ENCODE peak calls at places on chromosomes 11 and 22, in ten cellular contexts. U is stimulated activated CD4-positive, alpha-beta T cell treated with anti-CD3 and anti-CD28 coated beads, Interleukin-1b, Interleukin-23, amount 100 ng/mL, for 48 hours; M is uterus; H is NCI-H774; L is HTR-8/SVneo; T is stromal cell of bone marrow; B is substantia nigra; J is posterior vena cava; Y is lower lobe of right lung; P is choroid plexus epithelial cell. F is an unnamed sample.

GRCh38 chr11:46435679-46436078 is 44.1 kb upstream of the CHRM4 start:
- DNase-seq in U (no peak), M (no peak), H (no peak), L (no peak), T (no peak), B (no peak), J (no peak), Y (no peak), P (no peak), F (no peak)

GRCh38 chr22:20239951-20240773 is 28.0 kb downstream of the RTN4R start:
- DNase-seq in U (no peak), M (peak), H (no peak), L (no peak), T (no peak), B (peak), J (no peak), Y (no peak), P (peak), F (no peak)

GRCh38 chr11:48210052-48210451 is 6.6 kb upstream of the OR4B1 start:
- DNase-seq in U (no peak), M (no peak), H (no peak), L (no peak), T (no peak), B (no peak), J (no peak), Y (no peak), P (peak), F (no peak)

GRCh38 chr11:18245396-18245795 is 3.1 kb downstream of the SAA2 start:
- DNase-seq in U (no peak), M (no peak), H (no peak), L (no peak), T (peak), B (no peak), J (no peak), Y (no peak), P (no peak), F (no peak)

GRCh38 chr11:13384837-13385417 is 78.1 kb downstream of the BTBD10 start:
- DNase-seq in U (peak), M (no peak), H (no peak), L (peak), T (peak), B (no peak), J (no peak), Y (no peak), P (peak), F (no peak)

GRCh38 chr11:84250834-84251613 is 964.9 kb upstream of the CCDC90B start:
- DNase-seq in U (no peak), M (no peak), H (peak), L (no peak), T (no peak), B (no peak), J (no peak), Y (no peak), P (no peak), F (no peak)

GRCh38 chr11:116993599-116993998 is 104.6 kb downstream of the SIK3 start:
- DNase-seq in U (no peak), M (no peak), H (no peak), L (no peak), T (no peak), B (peak), J (no peak), Y (no peak), P (peak), F (peak)

GRCh38 chr11:123537726-123538125 is 107.7 kb downstream of the GRAMD1B start:
- DNase-seq in U (no peak), M (no peak), H (no peak), L (no peak), T (no peak), B (no peak), J (no peak), Y (no peak), P (no peak), F (no peak)

GRCh38 chr11:102081313-102081712 is 28.9 kb upstream of the YAP1 start:
- DNase-seq in U (no peak), M (no peak), H (no peak), L (no peak), T (no peak), B (no peak), J (no peak), Y (no peak), P (no peak), F (no peak)

GRCh38 chr22:38657248-38657909 is 941 bp downstream of the CBY1 start:
- DNase-seq in U (peak), M (no peak), H (no peak), L (peak), T (no peak), B (no peak), J (no peak), Y (no peak), P (peak), F (no peak)

GRCh38 chr11:21625982-21626381 is 566.9 kb upstream of the ANO5 start:
- DNase-seq in U (no peak), M (no peak), H (no peak), L (no peak), T (no peak), B (no peak), J (peak), Y (no peak), P (no peak), F (no peak)

GRCh38 chr11:71420455-71421241 is 27.5 kb downstream of the DHCR7 start:
- DNase-seq in U (no peak), M (no peak), H (peak), L (peak), T (peak), B (peak), J (no peak), Y (no peak), P (peak), F (no peak)

GRCh38 chr22:20805972-20806471 is 32.1 kb downstream of the SERPIND1 start:
- DNase-seq in U (no peak), M (no peak), H (no peak), L (no peak), T (no peak), B (no peak), J (no peak), Y (no peak), P (peak), F (no peak)

GRCh38 chr11:13984616-13985474 is 22.3 kb downstream of the SPON1 start:
- DNase-seq in U (no peak), M (no peak), H (no peak), L (no peak), T (peak), B (no peak), J (no peak), Y (no peak), P (no peak), F (no peak)

GRCh38 chr11:45879803-45880685 is 5.4 kb upstream of the MAPK8IP1 start:
- DNase-seq in U (no peak), M (peak), H (no peak), L (peak), T (no peak), B (no peak), J (no peak), Y (no peak), P (no peak), F (no peak)

GRCh38 chr11:113664069-113664980 is 41.8 kb downstream of the TMPRSS5 start:
- DNase-seq in U (no peak), M (no peak), H (no peak), L (peak), T (no peak), B (no peak), J (no peak), Y (no peak), P (peak), F (no peak)

GRCh38 chr22:21639359-21639758 is 2.7 kb upstream of the SDF2L1 start:
- DNase-seq in U (no peak), M (no peak), H (no peak), L (no peak), T (no peak), B (no peak), J (no peak), Y (no peak), P (no peak), F (no peak)

GRCh38 chr22:50329236-50329635 is 2.4 kb upstream of the DENND6B start:
- DNase-seq in U (peak), M (no peak), H (no peak), L (no peak), T (no peak), B (no peak), J (no peak), Y (no peak), P (no peak), F (no peak)

GRCh38 chr11:1218788-1219445 is 3.9 kb upstream of the MUC5B start:
- DNase-seq in U (no peak), M (no peak), H (no peak), L (no peak), T (no peak), B (no peak), J (peak), Y (peak), P (no peak), F (no peak)

GRCh38 chr11:123525511-123525918 is 95.4 kb downstream of the GRAMD1B start:
- DNase-seq in U (no peak), M (no peak), H (no peak), L (no peak), T (no peak), B (peak), J (no peak), Y (no peak), P (no peak), F (no peak)

GRCh38 chr11:13316528-13316961 is 39.0 kb downstream of the BMAL1 start:
- DNase-seq in U (no peak), M (peak), H (no peak), L (peak), T (peak), B (peak), J (peak), Y (peak), P (peak), F (no peak)

GRCh38 chr11:130403301-130403804 is 25.1 kb downstream of the ADAMTS8 start:
- DNase-seq in U (no peak), M (peak), H (no peak), L (peak), T (peak), B (peak), J (peak), Y (no peak), P (peak), F (no peak)

GRCh38 chr11:64152841-64153691 is 12.8 kb downstream of the MACROD1 start:
- DNase-seq in U (peak), M (peak), H (peak), L (peak), T (no peak), B (peak), J (peak), Y (peak), P (peak), F (peak)

GRCh38 chr11:6719588-6719987 is 36.4 kb upstream of the MRPL17 start:
- DNase-seq in U (no peak), M (no peak), H (no peak), L (no peak), T (peak), B (no peak), J (no peak), Y (no peak), P (peak), F (no peak)

GRCh38 chr11:101441747-101442146 is 142.1 kb downstream of the TRPC6 start:
- DNase-seq in U (no peak), M (no peak), H (peak), L (no peak), T (no peak), B (no peak), J (no peak), Y (peak), P (no peak), F (no peak)

GRCh38 chr11:9136731-9137130 is 45.3 kb upstream of the SCUBE2 start:
- DNase-seq in U (no peak), M (no peak), H (no peak), L (no peak), T (no peak), B (no peak), J (no peak), Y (no peak), P (no peak), F (no peak)

GRCh38 chr11:88979641-88980040 is 86.1 kb downstream of the GRM5 start:
- DNase-seq in U (no peak), M (no peak), H (no peak), L (no peak), T (peak), B (no peak), J (no peak), Y (no peak), P (peak), F (no peak)

GRCh38 chr11:58573451-58574104 is 2.1 kb downstream of the LPXN start:
- DNase-seq in U (peak), M (peak), H (no peak), L (peak), T (peak), B (no peak), J (peak), Y (peak), P (peak), F (peak)

GRCh38 chr22:20420157-20420842 is 17.3 kb downstream of the SCARF2 start:
- DNase-seq in U (no peak), M (no peak), H (no peak), L (no peak), T (no peak), B (no peak), J (peak), Y (peak), P (no peak), F (no peak)